ENCODE peak calls at places on chromosomes 6 and 20, in ten cellular contexts. U is activated CD4-positive, CD25-positive, alpha-beta regulatory T cell treated with anti-CD3 and anti-CD28 coated beads, Interleukin-2, amount 50 U/mL, for 72 hours; G is stimulated activated CD8-positive, alpha-beta memory T cell treated with anti-CD3 and anti-CD28 coated beads, Interleukin-4, amount 100 ng/mL, for 24 hours; S is BE2C; J is PC-3; Z is amniotic epithelial cell; B is non-pigmented ciliary epithelial cell; A is Kasumi-1; H is T-cell; P is HS-5. E is an unnamed sample.

GRCh38 chr6:34115396-34116314 is 30.2 kb downstream of the GRM4 start:
- DNase-seq in P (no peak), Z (peak), J (peak), G (no peak), H (peak), A (peak), U (no peak), B (no peak), S (no peak), E (peak)

GRCh38 chr20:34088871-34089479 is 23.1 kb downstream of the EIF2S2 start:
- DNase-seq in P (no peak), G (no peak), A (no peak), U (no peak), B (no peak), S (no peak), J (no peak), H (no peak), Z (peak), E (no peak)

GRCh38 chr6:131946992-131947955 is 3.9 kb downstream of the CCN2 start:
- DNase-seq in G (no peak), S (no peak), B (no peak), U (no peak), H (no peak), J (peak), Z (peak), A (no peak), P (no peak), E (peak)

GRCh38 chr20:51749674-51750036 is 18.5 kb downstream of the ATP9A start:
- DNase-seq in Z (peak), B (no peak), P (peak), S (no peak), A (no peak), J (peak), H (no peak), U (no peak), G (no peak), E (peak)

GRCh38 chr6:26295691-26296555 is 69.1 kb upstream of the BTN3A2 start:
- DNase-seq in H (no peak), G (no peak), A (peak), P (peak), B (no peak), Z (peak), S (no peak), U (no peak), J (peak), E (peak)

GRCh38 chr20:36768768-36769430 is 4.7 kb downstream of the DSN1 start:
- DNase-seq in J (peak), H (no peak), U (no peak), G (no peak), Z (peak), P (no peak), S (no peak), A (no peak), B (no peak), E (no peak)

GRCh38 chr6:150865406-150866146 is at the start of gene MTHFD1L:
- DNase-seq in Z (peak), B (no peak), J (peak), U (peak), P (no peak), H (peak), G (peak), A (peak), S (peak), E (peak)

GRCh38 chr20:44448753-44449546 is 26.7 kb upstream of the TTPAL start:
- DNase-seq in B (no peak), J (peak), U (no peak), Z (peak), A (peak), S (peak), H (no peak), P (no peak), G (no peak), E (no peak)

GRCh38 chr6:167778497-167779122 is 48.1 kb upstream of the AFDN start:
- DNase-seq in S (no peak), U (no peak), B (no peak), J (no peak), A (no peak), Z (no peak), G (no peak), H (no peak), P (no peak), E (no peak)

GRCh38 chr20:1185781-1186334 is 1.1 kb upstream of the TMEM74B start:
- DNase-seq in H (peak), P (no peak), U (peak), B (no peak), A (peak), Z (peak), G (peak), S (peak), J (peak), E (peak)

GRCh38 chr20:57587278-57587988 is 26.5 kb downstream of the PCK1 start:
- DNase-seq in J (no peak), S (no peak), H (no peak), G (no peak), A (no peak), P (no peak), U (no peak), B (no peak), Z (no peak), E (no peak)

GRCh38 chr6:166194885-166195860 is 27.5 kb upstream of the TBXT start:
- DNase-seq in J (no peak), S (no peak), Z (peak), G (no peak), B (no peak), A (no peak), H (no peak), P (no peak), U (no peak), E (no peak)

GRCh38 chr6:154219250-154219649 is 137.4 kb downstream of the IPCEF1 start:
- DNase-seq in J (no peak), G (no peak), U (no peak), A (no peak), H (no peak), Z (no peak), B (no peak), P (no peak), S (no peak), E (no peak)

GRCh38 chr6:155854787-155855186 is 399.1 kb upstream of the NOX3 start:
- DNase-seq in S (no peak), G (no peak), J (no peak), A (no peak), Z (no peak), B (no peak), H (no peak), U (no peak), P (no peak), E (no peak)

GRCh38 chr6:107714104-107714503 is 110.0 kb downstream of the SCML4 start:
- DNase-seq in H (no peak), U (no peak), A (no peak), P (no peak), G (no peak), J (no peak), S (no peak), Z (no peak), B (no peak), E (no peak)

E was measured in fibroblast of pulmonary artery.